ENCODE peak calls at places on chromosomes 4 and X, in nine cellular contexts. T, L, V, Q, S, G, C, N and H are unnamed samples. For H3K4me1, the result is how much of the 10 kb centered on the place peaks cover.

GRCh38 chrX:46965125-46965758 is 53.0 kb downstream of the JADE3 start:
- DNase-seq in T (peak), L (no peak), V (no peak), Q (no peak), S (no peak), G (no peak), C (no peak), N (no peak), H (no peak)

GRCh38 chr4:26325191-26325590 is 4.4 kb downstream of the RBPJ start:
- DNase-seq in T (peak), L (no peak), V (no peak), Q (no peak), S (peak), G (no peak), C (peak), N (no peak), H (no peak)

GRCh38 chr4:150722908-150723362 is 141.0 kb downstream of the MAB21L2 start:
- DNase-seq in T (no peak), L (peak), V (peak), Q (no peak), S (peak), G (peak), C (peak), N (peak), H (peak)

GRCh38 chrX:119755981-119756533 is 2.3 kb upstream of the SOWAHD start:
- DNase-seq in T (peak), L (no peak), V (peak), Q (no peak), S (no peak), G (no peak), C (no peak), N (no peak), H (no peak)

GRCh38 chrX:44569122-44569521 is 26.5 kb upstream of the FUNDC1 start:
- DNase-seq in T (no peak), L (no peak), V (no peak), Q (no peak), S (no peak), G (no peak), C (no peak), N (no peak), H (no peak)

GRCh38 chrX:96713303-96713702 is 28.7 kb downstream of the DIAPH2 start:
- DNase-seq in T (no peak), L (no peak), V (no peak), Q (no peak), S (no peak), G (no peak), C (no peak), N (no peak), H (no peak)

GRCh38 chr4:10079951-10080873 is 36.4 kb downstream of the WDR1 start:
- DNase-seq in T (no peak), L (peak), V (peak), Q (no peak), S (no peak), G (no peak), C (no peak), N (no peak), H (peak)

GRCh38 chrX:69280956-69281355 is 115.7 kb upstream of the PJA1 start:
- DNase-seq in T (no peak), L (no peak), V (no peak), Q (no peak), S (no peak), G (no peak), C (no peak), N (no peak), H (no peak)

GRCh38 chr4:37656649-37657048 is 29.5 kb downstream of the RELL1 start:
- DNase-seq in T (no peak), L (no peak), V (no peak), Q (no peak), S (no peak), G (no peak), C (no peak), N (no peak), H (no peak)

GRCh38 chr4:69096810-69097209 is 536 bp downstream of the UGT2B7 start:
- DNase-seq in T (no peak), L (no peak), V (no peak), Q (no peak), S (no peak), G (no peak), C (no peak), N (no peak), H (no peak)

GRCh38 chrX:39397561-39398200 is 596.4 kb downstream of the MID1IP1 start:
- DNase-seq in T (no peak), L (no peak), V (no peak), Q (no peak), S (peak), G (no peak), C (no peak), N (no peak), H (no peak)

DNA sequence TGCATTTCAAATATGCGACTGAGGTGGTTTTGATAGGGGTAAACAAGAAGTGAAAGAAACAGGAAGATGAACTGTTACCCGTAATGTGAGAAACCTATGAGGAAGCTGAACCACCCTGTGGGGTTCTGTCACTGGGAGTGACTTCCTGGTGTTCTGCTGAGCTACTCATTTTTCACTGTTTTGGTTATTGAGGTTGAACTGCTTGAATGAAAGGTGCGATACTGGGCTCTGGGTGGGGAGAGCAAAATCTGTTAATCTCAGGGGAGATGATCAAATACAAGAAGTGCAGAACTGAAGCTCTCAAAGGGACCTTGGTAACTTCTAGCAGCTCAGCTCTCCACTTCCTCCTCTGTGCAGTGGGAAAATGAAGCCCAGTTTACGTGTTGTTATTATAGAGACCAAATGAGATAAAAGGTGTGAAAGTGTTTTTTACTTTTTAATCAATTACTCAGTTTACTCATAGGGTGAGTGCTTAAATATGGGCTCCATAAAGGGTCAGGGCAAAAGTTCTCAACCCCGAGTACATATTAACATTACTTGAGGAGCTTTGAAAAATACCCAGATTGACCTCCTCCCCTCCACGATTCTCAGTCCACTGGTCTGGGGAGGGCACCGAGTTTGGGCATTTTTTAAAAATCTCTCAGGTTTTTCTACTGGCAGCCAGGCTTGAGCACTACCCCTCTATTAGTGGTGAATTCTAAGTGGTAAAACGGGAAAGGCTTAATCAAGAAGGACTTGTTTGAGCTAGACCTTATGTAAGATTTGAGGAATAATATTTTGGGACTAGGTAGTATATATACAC is 66.7 kb downstream of the COQ2 start:
- DNase-seq in T (no peak), L (no peak), V (no peak), Q (no peak), S (no peak), G (no peak), C (no peak), N (no peak), H (no peak)
- H3K4me3 ChIP-seq in T (no peak), L (no peak), V (no peak), Q (no peak), S (no peak), G (no peak), C (no peak), N (no peak), H (no peak)

GRCh38 chr4:8428288-8429097 is 12.0 kb downstream of the ACOX3 start:
- DNase-seq in T (peak), L (peak), V (peak), Q (peak), S (peak), G (peak), C (peak), N (peak), H (peak)
- TF ChIP-seq CTCF in T (peak), L (peak), V (no peak), Q (peak), S (peak), G (no peak), C (peak), N (no peak), H (peak)

GRCh38 chr4:2073808-2074481 is 14.8 kb downstream of the NAT8L start:
- DNase-seq in T (no peak), L (peak), V (no peak), Q (no peak), S (no peak), G (no peak), C (no peak), N (peak), H (no peak)
- H3K4me1 ChIP-seq in T (under half), L (under half), V (under half), Q (under half), S (under half), G (under half), C (under half), N (under half), H (under half)

DNA sequence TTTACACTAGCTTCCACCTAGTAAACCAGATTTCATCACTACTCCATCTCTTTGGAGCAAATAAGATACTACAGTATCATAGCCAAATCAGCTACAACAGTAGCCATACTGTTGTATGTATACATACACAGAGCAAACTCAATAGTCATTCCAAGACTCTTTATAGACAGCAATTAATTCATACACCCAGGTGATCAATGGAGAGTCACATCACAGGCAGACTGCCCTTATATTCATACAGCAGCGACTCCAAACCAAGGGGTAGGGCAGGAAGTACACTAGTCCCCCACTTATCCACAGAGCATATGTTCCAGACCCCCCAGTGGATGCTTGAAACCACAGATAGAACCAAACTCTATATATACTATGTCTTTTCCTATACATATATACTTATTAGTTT is 76.6 kb downstream of the FBXW7 start:
- DNase-seq in T (no peak), L (no peak), V (no peak), Q (no peak), S (no peak), G (no peak), C (no peak), N (no peak), H (no peak)
- H3K4me3 ChIP-seq in T (no peak), L (no peak), V (no peak), Q (no peak), S (no peak), G (no peak), C (no peak), N (no peak), H (no peak)

GRCh38 chr4:24428850-24429249 is 155.5 kb downstream of the DHX15 start:
- DNase-seq in T (no peak), L (no peak), V (no peak), Q (no peak), S (no peak), G (no peak), C (no peak), N (no peak), H (no peak)
- TF ChIP-seq CTCF in T (peak), L (no peak), V (no peak), Q (no peak), S (peak), G (no peak), C (no peak), N (no peak), H (no peak)

GRCh38 chr4:101037938-101038413 is 309.4 kb downstream of the PPP3CA start:
- DNase-seq in T (peak), L (no peak), V (no peak), Q (no peak), S (no peak), G (no peak), C (no peak), N (no peak), H (no peak)

GRCh38 chr4:101037249-101037648 is 310.1 kb downstream of the PPP3CA start:
- DNase-seq in T (no peak), L (no peak), V (no peak), Q (no peak), S (no peak), G (no peak), C (no peak), N (no peak), H (no peak)

GRCh38 chr4:101040776-101041175 is 306.6 kb downstream of the PPP3CA start:
- DNase-seq in T (no peak), L (no peak), V (no peak), Q (no peak), S (no peak), G (no peak), C (no peak), N (no peak), H (no peak)

GRCh38 chr4:101042847-101043246 is 304.5 kb downstream of the PPP3CA start:
- DNase-seq in T (no peak), L (no peak), V (no peak), Q (no peak), S (no peak), G (no peak), C (no peak), N (no peak), H (no peak)

DNA sequence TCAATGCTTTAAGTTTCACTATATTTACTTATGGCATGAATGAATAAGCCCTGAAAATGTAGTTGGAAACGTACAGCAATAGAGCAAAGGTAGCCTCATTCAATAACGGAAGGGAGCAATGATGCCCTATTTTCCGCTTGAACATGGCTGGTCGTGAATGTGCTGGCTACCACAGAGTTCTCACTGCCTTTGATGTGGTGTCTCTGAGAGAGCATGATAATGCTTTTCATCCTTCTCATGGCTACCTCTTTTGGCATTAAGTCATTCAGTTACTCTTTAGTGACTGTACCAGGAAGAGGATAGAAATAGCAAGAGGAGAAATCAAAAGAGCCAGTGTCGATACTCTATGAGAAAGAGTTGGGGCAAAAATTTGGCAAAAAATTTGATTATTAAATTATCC is 308.0 kb downstream of the PPP3CA start:
- DNase-seq in T (no peak), L (no peak), V (no peak), Q (no peak), S (no peak), G (no peak), C (no peak), N (no peak), H (no peak)
- H3K4me1 ChIP-seq in T (under half), L (under half), V (under half), Q (under half), S (under half), G (under half), C (under half), N (under half), H (under half)

DNA sequence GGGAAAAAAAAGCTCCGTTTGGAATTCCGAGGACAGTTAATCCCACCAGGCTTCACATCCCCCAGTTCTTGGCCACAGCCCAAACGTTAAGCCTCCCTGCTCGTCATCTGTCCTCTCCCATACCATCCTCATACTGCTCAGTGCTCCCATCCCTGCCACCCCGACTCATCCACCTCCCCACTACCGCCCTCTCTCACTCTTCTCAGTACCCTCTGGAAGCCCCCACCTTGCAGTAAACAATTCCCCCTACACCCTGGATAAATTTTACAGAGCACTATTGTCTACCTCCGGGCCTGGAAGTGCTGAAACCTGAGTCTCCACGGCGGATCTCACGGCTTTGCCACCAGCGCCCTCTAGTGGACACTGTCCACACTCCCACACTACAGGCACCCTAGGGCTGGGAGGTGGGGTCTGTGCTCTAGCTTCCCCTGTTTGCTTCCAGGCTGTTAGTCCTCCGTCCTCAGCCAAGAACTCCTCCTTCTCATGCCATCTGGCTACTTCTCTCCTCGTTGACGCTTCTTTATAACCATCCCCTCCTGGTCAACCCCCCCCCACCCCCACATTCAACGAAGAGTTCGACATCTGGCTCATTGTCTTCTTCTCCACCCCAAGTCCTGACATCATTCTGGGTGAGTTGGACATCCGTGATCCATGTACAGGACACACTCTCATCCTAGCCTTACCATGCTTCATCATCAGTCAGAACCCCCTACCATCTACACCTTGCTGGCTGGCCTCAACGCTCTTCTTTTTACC is 54.5 kb downstream of the RTL9 start:
- DNase-seq in T (peak), L (peak), V (peak), Q (peak), S (peak), G (peak), C (peak), N (peak), H (peak)
- H3K4me3 ChIP-seq in T (no peak), L (no peak), V (no peak), Q (no peak), S (no peak), G (no peak), C (no peak), N (no peak), H (peak)

GRCh38 chr4:32417113-32417704 is 1697.0 kb downstream of the PCDH7 start:
- DNase-seq in T (no peak), L (no peak), V (no peak), Q (no peak), S (no peak), G (no peak), C (no peak), N (no peak), H (no peak)
- TF ChIP-seq CTCF in T (no peak), L (no peak), V (no peak), Q (peak), S (peak), G (no peak), C (peak), N (no peak), H (no peak)